ENCODE peak calls at places on chromosomes 2 and 18, in four cellular contexts. One of them, this sample, is unnamed.

GRCh38 chr18:73791081-73791480 is 356.6 kb downstream of the FBXO15 start:
- DNase-seq in A549: no peak
- DNase-seq in frontal cortex: no peak
- DNase-seq in GM18507: no peak
- DNase-seq in this sample: no peak

GRCh38 chr18:36744261-36744876 is 84.4 kb downstream of the TPGS2 start:
- DNase-seq in A549: no peak
- DNase-seq in frontal cortex: no peak
- DNase-seq in GM18507: no peak
- DNase-seq in this sample: no peak

GRCh38 chr2:97870396-97870843 is 125.3 kb downstream of the TMEM131 start:
- DNase-seq in A549: no peak
- DNase-seq in frontal cortex: no peak
- DNase-seq in GM18507: peak
- DNase-seq in this sample: no peak

GRCh38 chr2:120463527-120463926 is 117.6 kb downstream of the INHBB start:
- DNase-seq in A549: no peak
- DNase-seq in frontal cortex: no peak
- DNase-seq in GM18507: no peak
- DNase-seq in this sample: no peak

GRCh38 chr2:173218331-173219056 is 136.2 kb upstream of the CDCA7 start:
- DNase-seq in A549: no peak
- DNase-seq in frontal cortex: no peak
- DNase-seq in GM18507: no peak
- DNase-seq in this sample: no peak

GRCh38 chr2:176490061-176490861 is 221.0 kb downstream of the MTX2 start:
- DNase-seq in A549: no peak
- DNase-seq in frontal cortex: no peak
- DNase-seq in GM18507: no peak
- DNase-seq in this sample: peak

GRCh38 chr18:3440340-3440739 is 9.6 kb upstream of the TGIF1 start:
- DNase-seq in A549: no peak
- DNase-seq in frontal cortex: no peak
- DNase-seq in GM18507: no peak
- DNase-seq in this sample: no peak

GRCh38 chr18:55085557-55086285 is 126.5 kb upstream of the CCDC68 start:
- DNase-seq in A549: no peak
- DNase-seq in frontal cortex: no peak
- DNase-seq in GM18507: no peak
- DNase-seq in this sample: no peak

GRCh38 chr2:156580501-156580900 is 144.3 kb downstream of the GPD2 start:
- DNase-seq in A549: no peak
- DNase-seq in frontal cortex: no peak
- DNase-seq in GM18507: no peak
- DNase-seq in this sample: no peak

GRCh38 chr2:219658447-219658846 is 31.0 kb downstream of the SLC4A3 start:
- DNase-seq in A549: no peak
- DNase-seq in frontal cortex: no peak
- DNase-seq in GM18507: no peak
- DNase-seq in this sample: no peak

GRCh38 chr18:44592639-44593038 is 88.0 kb upstream of the SETBP1 start:
- DNase-seq in A549: no peak
- DNase-seq in frontal cortex: no peak
- DNase-seq in GM18507: no peak
- DNase-seq in this sample: no peak

GRCh38 chr2:234003972-234004617 is 46.4 kb upstream of the SPP2 start:
- DNase-seq in A549: peak
- DNase-seq in frontal cortex: no peak
- DNase-seq in GM18507: no peak
- DNase-seq in this sample: no peak

GRCh38 chr2:50343157-50343821 is 688.6 kb downstream of the NRXN1 start:
- DNase-seq in A549: no peak
- DNase-seq in frontal cortex: no peak
- DNase-seq in GM18507: no peak
- DNase-seq in this sample: no peak

GRCh38 chr2:152743004-152743403 is 24.6 kb downstream of the ARL6IP6 start:
- DNase-seq in A549: peak
- DNase-seq in frontal cortex: peak
- DNase-seq in GM18507: no peak
- DNase-seq in this sample: no peak

GRCh38 chr2:125745514-125745913 is 910.4 kb upstream of the GYPC start:
- DNase-seq in A549: no peak
- DNase-seq in frontal cortex: peak
- DNase-seq in GM18507: no peak
- DNase-seq in this sample: peak

GRCh38 chr2:214529021-214529420 is 118.2 kb downstream of the VWC2L start:
- DNase-seq in A549: no peak
- DNase-seq in frontal cortex: no peak
- DNase-seq in GM18507: no peak
- DNase-seq in this sample: no peak

GRCh38 chr2:8761529-8762164 is 75.8 kb downstream of the KIDINS220 start:
- DNase-seq in A549: peak
- DNase-seq in frontal cortex: peak
- DNase-seq in GM18507: no peak
- DNase-seq in this sample: no peak

GRCh38 chr2:127058246-127058580 is 48.7 kb downstream of the BIN1 start:
- DNase-seq in A549: no peak
- DNase-seq in frontal cortex: no peak
- DNase-seq in GM18507: no peak
- DNase-seq in this sample: no peak

GRCh38 chr2:37916512-37917082 is 8.5 kb upstream of the RMDN2 start:
- DNase-seq in A549: no peak
- DNase-seq in frontal cortex: no peak
- DNase-seq in GM18507: no peak
- DNase-seq in this sample: no peak

GRCh38 chr2:33372940-33373553 is 103.4 kb upstream of the RASGRP3 start:
- DNase-seq in A549: peak
- DNase-seq in frontal cortex: peak
- DNase-seq in GM18507: peak
- DNase-seq in this sample: no peak

GRCh38 chr2:120389036-120389391 is 43.1 kb downstream of the INHBB start:
- DNase-seq in A549: no peak
- DNase-seq in frontal cortex: no peak
- DNase-seq in GM18507: no peak
- DNase-seq in this sample: no peak

GRCh38 chr2:158255257-158255656 is 153.6 kb downstream of the UPP2 start:
- DNase-seq in A549: no peak
- DNase-seq in frontal cortex: no peak
- DNase-seq in GM18507: no peak
- DNase-seq in this sample: no peak

GRCh38 chr2:70549064-70549710 is 4.4 kb downstream of the TGFA start:
- DNase-seq in A549: no peak
- DNase-seq in frontal cortex: no peak
- DNase-seq in GM18507: no peak
- DNase-seq in this sample: no peak

GRCh38 chr2:149902104-149902503 is 314.5 kb upstream of the MMADHC start:
- DNase-seq in A549: no peak
- DNase-seq in frontal cortex: no peak
- DNase-seq in GM18507: no peak
- DNase-seq in this sample: no peak

GRCh38 chr2:54836477-54836876 is 113.0 kb downstream of the EML6 start:
- DNase-seq in A549: no peak
- DNase-seq in frontal cortex: no peak
- DNase-seq in GM18507: no peak
- DNase-seq in this sample: no peak

GRCh38 chr2:3349211-3349693 is 28.4 kb downstream of the EIPR1 start:
- DNase-seq in A549: no peak
- DNase-seq in frontal cortex: peak
- DNase-seq in GM18507: no peak
- DNase-seq in this sample: peak

GRCh38 chr2:142254057-142254456 is 123.2 kb upstream of the LRP1B start:
- DNase-seq in A549: no peak
- DNase-seq in frontal cortex: no peak
- DNase-seq in GM18507: no peak
- DNase-seq in this sample: no peak

GRCh38 chr2:42973771-42974170 is 181.4 kb upstream of the HAAO start:
- DNase-seq in A549: no peak
- DNase-seq in frontal cortex: no peak
- DNase-seq in GM18507: no peak
- DNase-seq in this sample: no peak

GRCh38 chr18:48122816-48123215 is 192.4 kb upstream of the SMAD2 start:
- DNase-seq in A549: no peak
- DNase-seq in frontal cortex: no peak
- DNase-seq in GM18507: no peak
- DNase-seq in this sample: no peak

GRCh38 chr2:233791151-233791882 is 13.2 kb downstream of the MROH2A start:
- DNase-seq in A549: no peak
- DNase-seq in frontal cortex: no peak
- DNase-seq in GM18507: no peak
- DNase-seq in this sample: no peak

GRCh38 chr18:24014986-24015896 is 687 bp downstream of the TTC39C start:
- DNase-seq in A549: peak
- DNase-seq in frontal cortex: peak
- DNase-seq in GM18507: no peak
- DNase-seq in this sample: no peak

GRCh38 chr2:59974051-59974766 is 579.2 kb downstream of the BCL11A start:
- DNase-seq in A549: no peak
- DNase-seq in frontal cortex: no peak
- DNase-seq in GM18507: no peak
- DNase-seq in this sample: no peak

GRCh38 chr2:65015731-65016130 is 26.5 kb downstream of the SLC1A4 start:
- DNase-seq in A549: no peak
- DNase-seq in frontal cortex: no peak
- DNase-seq in GM18507: no peak
- DNase-seq in this sample: no peak

GRCh38 chr2:133710613-133711012 is 142.3 kb upstream of the NCKAP5 start:
- DNase-seq in A549: no peak
- DNase-seq in frontal cortex: no peak
- DNase-seq in GM18507: no peak
- DNase-seq in this sample: no peak

GRCh38 chr2:46230115-46230571 is 67.1 kb upstream of the EPAS1 start:
- DNase-seq in A549: peak
- DNase-seq in frontal cortex: no peak
- DNase-seq in GM18507: peak
- DNase-seq in this sample: peak

GRCh38 chr2:75612108-75612861 is 34.3 kb upstream of the MRPL19 start:
- DNase-seq in A549: no peak
- DNase-seq in frontal cortex: no peak
- DNase-seq in GM18507: no peak
- DNase-seq in this sample: no peak

GRCh38 chr2:96550787-96551604 is 14.4 kb downstream of the ARID5A start:
- DNase-seq in A549: no peak
- DNase-seq in frontal cortex: no peak
- DNase-seq in GM18507: no peak
- DNase-seq in this sample: no peak

GRCh38 chr2:127069003-127069402 is 38.0 kb downstream of the BIN1 start:
- DNase-seq in A549: no peak
- DNase-seq in frontal cortex: no peak
- DNase-seq in GM18507: no peak
- DNase-seq in this sample: no peak

GRCh38 chr2:146927080-146927714 is 917.6 kb upstream of the ACVR2A start:
- DNase-seq in A549: no peak
- DNase-seq in frontal cortex: peak
- DNase-seq in GM18507: no peak
- DNase-seq in this sample: peak

This sample was measured in hypothalamus.